ENCODE peak calls at places on chromosomes 12 and 14, in eight cellular contexts. One of them, this sample, is unnamed.
A peak's percentile ranks its signal among the peaks of the same experiment; 100 is the strongest.

GRCh38 chr12:91098942-91099341 is 12.4 kb downstream of the LUM start:
- DNase-seq in NCI-H1436: no peak
- DNase-seq in substantia nigra: no peak
- DNase-seq in NCI-H345: no peak
- DNase-seq in left cardiac atrium: no peak
- DNase-seq in naive thymus-derived CD8-positive, alpha-beta T cell: no peak
- DNase-seq in C1 segment of cervical spinal cord: no peak
- DNase-seq in ecto neural progenitor cell: no peak
- DNase-seq in this sample: no peak

GRCh38 chr12:97134495-97134894 is 227.4 kb downstream of the NEDD1 start:
- DNase-seq in NCI-H1436: no peak
- DNase-seq in substantia nigra: no peak
- DNase-seq in naive thymus-derived CD8-positive, alpha-beta T cell: no peak
- DNase-seq in left cardiac atrium: no peak
- DNase-seq in ecto neural progenitor cell: no peak
- DNase-seq in NCI-H345: no peak
- DNase-seq in C1 segment of cervical spinal cord: no peak
- DNase-seq in this sample: no peak

GRCh38 chr12:51972849-51973273 is 21.4 kb downstream of the ACVR1B start:
- DNase-seq in C1 segment of cervical spinal cord: no peak
- DNase-seq in left cardiac atrium: peak; percentile 71
- DNase-seq in NCI-H1436: no peak
- DNase-seq in NCI-H345: no peak
- DNase-seq in ecto neural progenitor cell: no peak
- DNase-seq in substantia nigra: no peak
- DNase-seq in naive thymus-derived CD8-positive, alpha-beta T cell: peak; percentile 26
- DNase-seq in this sample: no peak

GRCh38 chr12:131028587-131029338 is 75.1 kb downstream of the ADGRD1 start:
- DNase-seq in substantia nigra: no peak
- DNase-seq in NCI-H345: no peak
- DNase-seq in ecto neural progenitor cell: no peak
- DNase-seq in C1 segment of cervical spinal cord: no peak
- DNase-seq in naive thymus-derived CD8-positive, alpha-beta T cell: no peak
- DNase-seq in NCI-H1436: no peak
- DNase-seq in left cardiac atrium: peak; percentile 68
- DNase-seq in this sample: no peak

GRCh38 chr12:78898416-78898815 is 33.8 kb downstream of the SYT1 start:
- DNase-seq in substantia nigra: no peak
- DNase-seq in left cardiac atrium: peak; percentile 22
- DNase-seq in naive thymus-derived CD8-positive, alpha-beta T cell: no peak
- DNase-seq in ecto neural progenitor cell: no peak
- DNase-seq in NCI-H1436: peak; percentile 44
- DNase-seq in NCI-H345: peak; percentile 52
- DNase-seq in C1 segment of cervical spinal cord: no peak
- DNase-seq in this sample: peak; percentile 41

GRCh38 chr14:50954811-50955372 is 10.6 kb upstream of the PYGL start:
- DNase-seq in NCI-H1436: peak; percentile 19
- DNase-seq in left cardiac atrium: no peak
- DNase-seq in C1 segment of cervical spinal cord: no peak
- DNase-seq in NCI-H345: peak; percentile 35
- DNase-seq in naive thymus-derived CD8-positive, alpha-beta T cell: no peak
- DNase-seq in ecto neural progenitor cell: no peak
- DNase-seq in substantia nigra: no peak
- DNase-seq in this sample: no peak

GRCh38 chr12:51900323-51900889 is 6.9 kb upstream of the ACVRL1 start:
- DNase-seq in naive thymus-derived CD8-positive, alpha-beta T cell: no peak
- DNase-seq in NCI-H345: no peak
- DNase-seq in ecto neural progenitor cell: no peak
- DNase-seq in NCI-H1436: no peak
- DNase-seq in left cardiac atrium: peak; percentile 18
- DNase-seq in substantia nigra: no peak
- DNase-seq in C1 segment of cervical spinal cord: no peak
- DNase-seq in this sample: no peak

GRCh38 chr14:105102361-105102760 is 37.1 kb upstream of the GPR132 start:
- DNase-seq in C1 segment of cervical spinal cord: no peak
- DNase-seq in substantia nigra: no peak
- DNase-seq in naive thymus-derived CD8-positive, alpha-beta T cell: no peak
- DNase-seq in ecto neural progenitor cell: no peak
- DNase-seq in NCI-H1436: no peak
- DNase-seq in left cardiac atrium: no peak
- DNase-seq in NCI-H345: no peak
- DNase-seq in this sample: no peak

GRCh38 chr12:120116792-120117651 is 469 bp upstream of the RAB35 start:
- DNase-seq in left cardiac atrium: peak; percentile 96
- DNase-seq in NCI-H1436: peak; percentile 90
- DNase-seq in ecto neural progenitor cell: peak; percentile 100
- DNase-seq in substantia nigra: peak; percentile 60
- DNase-seq in NCI-H345: peak; percentile 92
- DNase-seq in C1 segment of cervical spinal cord: peak; percentile 92
- DNase-seq in naive thymus-derived CD8-positive, alpha-beta T cell: peak; percentile 94
- DNase-seq in this sample: peak; percentile 89

GRCh38 chr12:68303850-68304249 is 28.3 kb downstream of the MDM1 start:
- DNase-seq in NCI-H1436: no peak
- DNase-seq in left cardiac atrium: peak; percentile 41
- DNase-seq in NCI-H345: no peak
- DNase-seq in substantia nigra: no peak
- DNase-seq in naive thymus-derived CD8-positive, alpha-beta T cell: no peak
- DNase-seq in C1 segment of cervical spinal cord: no peak
- DNase-seq in ecto neural progenitor cell: no peak
- DNase-seq in this sample: no peak

GRCh38 chr14:61730756-61731373 is 31.4 kb upstream of the SNAPC1 start:
- DNase-seq in ecto neural progenitor cell: no peak
- DNase-seq in left cardiac atrium: no peak
- DNase-seq in NCI-H345: no peak
- DNase-seq in C1 segment of cervical spinal cord: no peak
- DNase-seq in naive thymus-derived CD8-positive, alpha-beta T cell: no peak
- DNase-seq in substantia nigra: no peak
- DNase-seq in NCI-H1436: no peak
- DNase-seq in this sample: no peak

GRCh38 chr12:77089701-77090220 is 24.4 kb upstream of the E2F7 start:
- DNase-seq in NCI-H345: no peak
- DNase-seq in naive thymus-derived CD8-positive, alpha-beta T cell: no peak
- DNase-seq in substantia nigra: no peak
- DNase-seq in NCI-H1436: no peak
- DNase-seq in C1 segment of cervical spinal cord: no peak
- DNase-seq in ecto neural progenitor cell: no peak
- DNase-seq in left cardiac atrium: no peak
- DNase-seq in this sample: no peak

GRCh38 chr12:57631566-57632368 is 1.2 kb downstream of the B4GALNT1 start:
- DNase-seq in ecto neural progenitor cell: peak; percentile 61
- DNase-seq in substantia nigra: no peak
- DNase-seq in left cardiac atrium: no peak
- DNase-seq in NCI-H345: peak; percentile 28
- DNase-seq in naive thymus-derived CD8-positive, alpha-beta T cell: no peak
- DNase-seq in NCI-H1436: no peak
- DNase-seq in C1 segment of cervical spinal cord: no peak
- DNase-seq in this sample: no peak

GRCh38 chr12:60489071-60489470 is 893.2 kb downstream of the SLC16A7 start:
- DNase-seq in substantia nigra: no peak
- DNase-seq in NCI-H345: no peak
- DNase-seq in NCI-H1436: no peak
- DNase-seq in ecto neural progenitor cell: no peak
- DNase-seq in left cardiac atrium: no peak
- DNase-seq in naive thymus-derived CD8-positive, alpha-beta T cell: no peak
- DNase-seq in C1 segment of cervical spinal cord: no peak
- DNase-seq in this sample: no peak

GRCh38 chr14:102629700-102630365 is 37.4 kb downstream of the RCOR1 start:
- DNase-seq in NCI-H345: no peak
- DNase-seq in C1 segment of cervical spinal cord: no peak
- DNase-seq in left cardiac atrium: no peak
- DNase-seq in ecto neural progenitor cell: no peak
- DNase-seq in substantia nigra: no peak
- DNase-seq in NCI-H1436: no peak
- DNase-seq in naive thymus-derived CD8-positive, alpha-beta T cell: no peak
- DNase-seq in this sample: no peak

GRCh38 chr12:127760996-127761395 is 506.0 kb upstream of the TMEM132C start:
- DNase-seq in naive thymus-derived CD8-positive, alpha-beta T cell: no peak
- DNase-seq in NCI-H1436: no peak
- DNase-seq in ecto neural progenitor cell: no peak
- DNase-seq in substantia nigra: no peak
- DNase-seq in NCI-H345: no peak
- DNase-seq in left cardiac atrium: no peak
- DNase-seq in C1 segment of cervical spinal cord: no peak
- DNase-seq in this sample: peak; percentile 33

GRCh38 chr12:24947541-24948451 is 1.1 kb downstream of the BCAT1 start:
- DNase-seq in ecto neural progenitor cell: no peak
- DNase-seq in naive thymus-derived CD8-positive, alpha-beta T cell: no peak
- DNase-seq in NCI-H345: no peak
- DNase-seq in C1 segment of cervical spinal cord: no peak
- DNase-seq in NCI-H1436: no peak
- DNase-seq in left cardiac atrium: no peak
- DNase-seq in substantia nigra: no peak
- DNase-seq in this sample: no peak

GRCh38 chr12:15856097-15856982 is 25.8 kb upstream of the STRAP start:
- DNase-seq in left cardiac atrium: no peak
- DNase-seq in NCI-H1436: peak; percentile 55
- DNase-seq in ecto neural progenitor cell: no peak
- DNase-seq in NCI-H345: peak; percentile 64
- DNase-seq in substantia nigra: no peak
- DNase-seq in naive thymus-derived CD8-positive, alpha-beta T cell: peak; percentile 56
- DNase-seq in C1 segment of cervical spinal cord: no peak
- DNase-seq in this sample: no peak

GRCh38 chr12:953776-954175 is 4.3 kb upstream of the RAD52 start:
- DNase-seq in C1 segment of cervical spinal cord: no peak
- DNase-seq in ecto neural progenitor cell: no peak
- DNase-seq in naive thymus-derived CD8-positive, alpha-beta T cell: no peak
- DNase-seq in NCI-H345: no peak
- DNase-seq in NCI-H1436: no peak
- DNase-seq in left cardiac atrium: no peak
- DNase-seq in substantia nigra: no peak
- DNase-seq in this sample: no peak

GRCh38 chr12:70485704-70486103 is 119.6 kb downstream of the KCNMB4 start:
- DNase-seq in left cardiac atrium: no peak
- DNase-seq in C1 segment of cervical spinal cord: no peak
- DNase-seq in ecto neural progenitor cell: no peak
- DNase-seq in NCI-H345: no peak
- DNase-seq in NCI-H1436: no peak
- DNase-seq in substantia nigra: no peak
- DNase-seq in naive thymus-derived CD8-positive, alpha-beta T cell: no peak
- DNase-seq in this sample: no peak

GRCh38 chr12:128694445-128694844 is 129.3 kb downstream of the SLC15A4 start:
- DNase-seq in substantia nigra: no peak
- DNase-seq in NCI-H1436: no peak
- DNase-seq in C1 segment of cervical spinal cord: no peak
- DNase-seq in left cardiac atrium: no peak
- DNase-seq in naive thymus-derived CD8-positive, alpha-beta T cell: no peak
- DNase-seq in ecto neural progenitor cell: no peak
- DNase-seq in NCI-H345: no peak
- DNase-seq in this sample: no peak

GRCh38 chr12:130357241-130357640 is 19.6 kb downstream of the PIWIL1 start:
- DNase-seq in ecto neural progenitor cell: no peak
- DNase-seq in NCI-H1436: no peak
- DNase-seq in substantia nigra: no peak
- DNase-seq in left cardiac atrium: no peak
- DNase-seq in C1 segment of cervical spinal cord: no peak
- DNase-seq in NCI-H345: peak; percentile 70
- DNase-seq in naive thymus-derived CD8-positive, alpha-beta T cell: no peak
- DNase-seq in this sample: no peak

GRCh38 chr12:70744133-70744532 is 106.9 kb upstream of the PTPRB start:
- DNase-seq in left cardiac atrium: no peak
- DNase-seq in naive thymus-derived CD8-positive, alpha-beta T cell: no peak
- DNase-seq in NCI-H345: no peak
- DNase-seq in NCI-H1436: no peak
- DNase-seq in ecto neural progenitor cell: no peak
- DNase-seq in C1 segment of cervical spinal cord: no peak
- DNase-seq in substantia nigra: no peak
- DNase-seq in this sample: no peak

GRCh38 chr12:30908389-30909087 is 18.0 kb upstream of the TSPAN11 start:
- DNase-seq in NCI-H1436: no peak
- DNase-seq in left cardiac atrium: no peak
- DNase-seq in NCI-H345: no peak
- DNase-seq in C1 segment of cervical spinal cord: no peak
- DNase-seq in naive thymus-derived CD8-positive, alpha-beta T cell: no peak
- DNase-seq in substantia nigra: no peak
- DNase-seq in ecto neural progenitor cell: no peak
- DNase-seq in this sample: no peak

GRCh38 chr12:1517007-1517406 is 77.4 kb downstream of the FBXL14 start:
- DNase-seq in left cardiac atrium: no peak
- DNase-seq in C1 segment of cervical spinal cord: no peak
- DNase-seq in NCI-H345: no peak
- DNase-seq in substantia nigra: no peak
- DNase-seq in ecto neural progenitor cell: peak; percentile 76
- DNase-seq in NCI-H1436: no peak
- DNase-seq in naive thymus-derived CD8-positive, alpha-beta T cell: no peak
- DNase-seq in this sample: no peak

GRCh38 chr12:6225630-6226001 is 25.4 kb downstream of the CD9 start:
- DNase-seq in left cardiac atrium: no peak
- DNase-seq in C1 segment of cervical spinal cord: no peak
- DNase-seq in substantia nigra: no peak
- DNase-seq in NCI-H345: no peak
- DNase-seq in NCI-H1436: no peak
- DNase-seq in naive thymus-derived CD8-positive, alpha-beta T cell: no peak
- DNase-seq in ecto neural progenitor cell: no peak
- DNase-seq in this sample: no peak

GRCh38 chr14:23910081-23910875 is 43.3 kb upstream of the DHRS4 start:
- DNase-seq in NCI-H1436: peak; percentile 70
- DNase-seq in C1 segment of cervical spinal cord: no peak
- DNase-seq in left cardiac atrium: no peak
- DNase-seq in ecto neural progenitor cell: peak; percentile 63
- DNase-seq in substantia nigra: no peak
- DNase-seq in naive thymus-derived CD8-positive, alpha-beta T cell: no peak
- DNase-seq in NCI-H345: peak; percentile 28
- DNase-seq in this sample: peak; percentile 34

GRCh38 chr14:61140872-61141271 is 140.3 kb downstream of the TMEM30B start:
- DNase-seq in left cardiac atrium: no peak
- DNase-seq in ecto neural progenitor cell: no peak
- DNase-seq in substantia nigra: no peak
- DNase-seq in C1 segment of cervical spinal cord: no peak
- DNase-seq in NCI-H345: no peak
- DNase-seq in NCI-H1436: no peak
- DNase-seq in naive thymus-derived CD8-positive, alpha-beta T cell: no peak
- DNase-seq in this sample: no peak

GRCh38 chr12:1655225-1655788 is 26.3 kb downstream of the WNT5B start:
- DNase-seq in substantia nigra: no peak
- DNase-seq in ecto neural progenitor cell: no peak
- DNase-seq in NCI-H1436: no peak
- DNase-seq in C1 segment of cervical spinal cord: no peak
- DNase-seq in naive thymus-derived CD8-positive, alpha-beta T cell: no peak
- DNase-seq in left cardiac atrium: no peak
- DNase-seq in NCI-H345: no peak
- DNase-seq in this sample: no peak

GRCh38 chr14:85535916-85536834 is 6.2 kb downstream of the FLRT2 start:
- DNase-seq in C1 segment of cervical spinal cord: no peak
- DNase-seq in left cardiac atrium: no peak
- DNase-seq in naive thymus-derived CD8-positive, alpha-beta T cell: no peak
- DNase-seq in NCI-H345: peak; percentile 34
- DNase-seq in substantia nigra: no peak
- DNase-seq in ecto neural progenitor cell: no peak
- DNase-seq in NCI-H1436: no peak
- DNase-seq in this sample: no peak

GRCh38 chr14:40309124-40309523 is 876.9 kb upstream of the FBXO33 start:
- DNase-seq in C1 segment of cervical spinal cord: no peak
- DNase-seq in NCI-H345: no peak
- DNase-seq in left cardiac atrium: no peak
- DNase-seq in ecto neural progenitor cell: no peak
- DNase-seq in NCI-H1436: no peak
- DNase-seq in naive thymus-derived CD8-positive, alpha-beta T cell: no peak
- DNase-seq in substantia nigra: no peak
- DNase-seq in this sample: no peak

GRCh38 chr14:37599527-37600368 is 4.3 kb downstream of the TTC6 start:
- DNase-seq in NCI-H1436: peak; percentile 78
- DNase-seq in C1 segment of cervical spinal cord: no peak
- DNase-seq in naive thymus-derived CD8-positive, alpha-beta T cell: no peak
- DNase-seq in ecto neural progenitor cell: peak; percentile 71
- DNase-seq in left cardiac atrium: no peak
- DNase-seq in substantia nigra: no peak
- DNase-seq in NCI-H345: peak; percentile 66
- DNase-seq in this sample: no peak

GRCh38 chr14:68891851-68892660 is 87.0 kb downstream of the ACTN1 start:
- DNase-seq in NCI-H1436: no peak
- DNase-seq in C1 segment of cervical spinal cord: no peak
- DNase-seq in naive thymus-derived CD8-positive, alpha-beta T cell: no peak
- DNase-seq in left cardiac atrium: no peak
- DNase-seq in NCI-H345: no peak
- DNase-seq in substantia nigra: no peak
- DNase-seq in ecto neural progenitor cell: no peak
- DNase-seq in this sample: no peak

This sample was measured in dorsolateral prefrontal cortex.